ENCODE peak calls at places on chromosomes 5 and 9, in four cellular contexts. Y is RCC 7860, I is AG04449, C is A549. G is an unnamed sample.

GRCh38 chr5:133846478-133847226 is 121.8 kb downstream of the C5orf15 start:
- DNase-seq in Y (no peak), I (no peak), C (no peak), G (no peak)

GRCh38 chr9:16496908-16497307 is 373.6 kb downstream of the BNC2 start:
- DNase-seq in Y (no peak), I (no peak), C (no peak), G (no peak)

GRCh38 chr5:136191304-136192014 is 1.5 kb downstream of the SMIM32 start:
- DNase-seq in Y (no peak), I (no peak), C (no peak), G (no peak)

GRCh38 chr5:180353226-180353962 is at the start of gene GFPT2:
- DNase-seq in Y (peak; percentile 4), I (no peak), C (peak; percentile 94), G (peak; percentile 73)

GRCh38 chr9:70641631-70642030 is 227.2 kb upstream of the KLF9 start:
- DNase-seq in Y (no peak), I (no peak), C (no peak), G (no peak)

GRCh38 chr5:176402684-176403083 is 13.7 kb downstream of the CLTB start:
- DNase-seq in Y (no peak), I (no peak), C (no peak), G (no peak)

GRCh38 chr5:56346044-56346710 is 113.0 kb upstream of the ANKRD55 start:
- DNase-seq in Y (no peak), I (no peak), C (no peak), G (no peak)

GRCh38 chr5:55894135-55894534 is 43.0 kb downstream of the IL31RA start:
- DNase-seq in Y (no peak), I (no peak), C (no peak), G (no peak)

GRCh38 chr9:111008148-111009075 is 29.9 kb downstream of the LPAR1 start:
- DNase-seq in Y (peak; percentile 61), I (no peak), C (no peak), G (no peak)

GRCh38 chr5:1875843-1876671 is 6.7 kb downstream of the IRX4 start:
- DNase-seq in Y (no peak), I (no peak), C (no peak), G (no peak)

GRCh38 chr5:143515829-143516228 is 112.3 kb upstream of the NR3C1 start:
- DNase-seq in Y (no peak), I (no peak), C (no peak), G (no peak)

GRCh38 chr5:134600600-134600999 is 32.0 kb downstream of the SAR1B start:
- DNase-seq in Y (no peak), I (peak; percentile 65), C (no peak), G (no peak)

GRCh38 chr9:91992636-91993035 is 42.6 kb upstream of the ROR2 start:
- DNase-seq in Y (no peak), I (no peak), C (no peak), G (no peak)

GRCh38 chr5:168778536-168778935 is 199.4 kb upstream of the PANK3 start:
- DNase-seq in Y (no peak), I (no peak), C (no peak), G (no peak)

GRCh38 chr9:105405514-105406131 is 42.2 kb upstream of the FSD1L start:
- DNase-seq in Y (no peak), I (no peak), C (no peak), G (no peak)

GRCh38 chr5:172911976-172912375 is 47.2 kb upstream of the RPL26L1 start:
- DNase-seq in Y (no peak), I (no peak), C (no peak), G (no peak)

GRCh38 chr9:82790868-82791267 is 272.1 kb downstream of the RASEF start:
- DNase-seq in Y (no peak), I (no peak), C (no peak), G (no peak)

GRCh38 chr5:42759456-42759855 is 2.8 kb downstream of the CCDC152 start:
- DNase-seq in Y (peak; percentile 48), I (no peak), C (no peak), G (no peak)

GRCh38 chr9:28926311-28926710 is 1353.0 kb upstream of the C9orf72 start:
- DNase-seq in Y (no peak), I (no peak), C (no peak), G (no peak)

GRCh38 chr9:36584626-36585460 is 12.1 kb downstream of the MELK start:
- DNase-seq in Y (peak; percentile 78), I (no peak), C (no peak), G (no peak)

GRCh38 chr5:150582281-150582791 is 58.1 kb upstream of the SYNPO start:
- DNase-seq in Y (no peak), I (no peak), C (no peak), G (no peak)